ENCODE peak calls at places on chromosomes 4 and X, in four cellular contexts. N, Q, H and J are unnamed samples.
A peak's percentile ranks its signal among the peaks of the same experiment; 100 is the strongest.

GRCh38 chrX:103688949-103689348 is 2.5 kb upstream of the MORF4L2 start:
- DNase-seq in H (no peak), N (no peak), Q (no peak), J (peak; percentile 58)

GRCh38 chr4:56307423-56307822 is 79.9 kb downstream of the AASDH start:
- DNase-seq in Q (no peak), H (no peak), N (peak; percentile 97), J (no peak)

GRCh38 chrX:1450381-1451161 is 2.1 kb downstream of the ASMTL start:
- DNase-seq in N (no peak), H (no peak), Q (no peak), J (no peak)

GRCh38 chrX:19549838-19550237 is 34.5 kb upstream of the MAP3K15 start:
- DNase-seq in H (no peak), Q (no peak), N (no peak), J (no peak)

GRCh38 chr4:121273191-121273590 is 107.6 kb downstream of the QRFPR start:
- DNase-seq in H (no peak), N (no peak), Q (no peak), J (no peak)

GRCh38 chr4:93502991-93503390 is 325.6 kb upstream of the ATOH1 start:
- DNase-seq in Q (no peak), N (no peak), H (no peak), J (no peak)

GRCh38 chr4:175891863-175892262 is 79.8 kb upstream of the GPM6A start:
- DNase-seq in Q (peak; percentile 41), H (peak; percentile 5), N (no peak), J (peak; percentile 60)

GRCh38 chrX:131279617-131280016 is 9.5 kb downstream of the IGSF1 start:
- DNase-seq in Q (no peak), N (no peak), H (no peak), J (no peak)

GRCh38 chr4:98657531-98658286 is 702 bp downstream of the TSPAN5 start:
- DNase-seq in H (no peak), Q (peak; percentile 27), N (no peak), J (peak; percentile 66)

GRCh38 chr4:2259036-2259540 is 2.8 kb downstream of the MXD4 start:
- DNase-seq in H (no peak), Q (no peak), N (no peak), J (no peak)
- H3K4me3 ChIP-seq in H (no peak overlapping the region), Q (no peak overlapping the region), N (no peak overlapping the region), J (peak overlapping the region; percentile 24)

DNA sequence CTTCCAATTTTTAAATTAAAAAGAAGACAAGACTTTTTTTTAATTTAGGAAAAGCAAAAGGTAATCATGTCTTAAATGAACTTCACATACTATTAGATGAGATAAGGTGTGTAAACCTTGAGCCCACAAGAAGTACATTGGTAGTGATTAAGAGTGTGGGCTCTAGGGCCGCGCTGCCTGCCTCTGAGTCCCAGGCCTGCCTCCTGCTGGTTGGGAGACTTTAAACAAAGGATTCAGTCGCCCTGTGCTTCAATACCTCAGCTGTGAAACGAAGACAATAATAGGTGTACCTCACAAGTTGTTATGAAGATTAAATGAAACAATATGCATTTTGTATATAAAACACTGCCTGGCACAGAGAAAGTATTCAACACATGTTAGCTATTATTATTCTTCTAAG is 95.9 kb upstream of the MYOZ2 start:
- DNase-seq in Q (no peak), H (no peak), N (no peak), J (peak; percentile 20)
- TF ChIP-seq CTCF in Q (peak; percentile 26), H (no peak), N (no peak), J (peak; percentile 43)

GRCh38 chrX:80173261-80173660 is 158.7 kb downstream of the TBX22 start:
- DNase-seq in N (no peak), H (no peak), Q (no peak), J (no peak)
- H3K4me3 ChIP-seq in N (no peak overlapping the region), H (no peak overlapping the region), Q (no peak overlapping the region), J (no peak overlapping the region)

DNA sequence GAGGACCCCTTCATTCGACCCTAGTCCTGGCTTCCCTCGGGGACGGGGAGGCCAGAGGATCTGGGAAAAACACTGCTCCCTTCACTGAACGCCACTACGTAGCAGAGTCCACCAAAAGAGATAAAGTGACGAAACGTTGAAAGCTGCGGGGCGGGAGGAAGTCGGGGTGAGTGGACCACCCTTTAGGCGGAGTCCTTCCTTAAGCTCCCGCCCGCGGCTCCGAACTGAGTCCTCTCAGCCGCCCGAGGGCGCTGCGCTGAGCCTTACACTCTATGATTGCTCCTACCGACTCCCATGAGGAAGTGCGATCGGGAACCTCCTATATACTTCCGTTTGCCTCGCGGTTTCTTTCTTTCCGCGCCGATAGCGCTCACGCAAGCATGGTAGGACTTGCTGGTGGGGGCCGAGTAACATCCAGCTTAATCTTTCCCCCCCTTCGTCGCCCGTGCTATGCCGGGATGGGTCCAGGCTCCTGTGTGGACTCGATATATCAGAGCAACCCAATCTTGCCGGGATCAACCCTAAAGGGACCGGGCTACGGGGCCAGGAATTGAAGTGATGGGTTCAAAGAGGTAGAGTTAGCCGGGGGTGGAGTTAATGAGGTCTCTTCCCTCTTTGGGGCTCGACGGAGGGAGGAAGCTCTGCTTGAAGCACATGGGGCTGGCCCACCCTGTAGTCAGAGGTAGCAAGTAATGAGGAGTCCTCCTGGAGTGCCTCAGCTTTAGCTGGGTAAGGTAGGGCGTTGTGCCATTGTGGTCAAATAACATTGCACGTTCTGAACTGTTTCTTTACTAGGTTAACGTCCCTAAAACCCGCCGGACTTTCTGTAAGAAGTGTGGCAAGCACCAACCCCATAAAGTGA is at the start of gene RPL36A:
- DNase-seq in Q (peak; percentile 87), H (peak; percentile 52), N (peak; percentile 71), J (peak; percentile 92)
- TF ChIP-seq CTCF in Q (peak; percentile 33), H (peak; percentile 78), N (peak; percentile 77), J (peak; percentile 79)

GRCh38 chr4:117134386-117134785 is 49.0 kb upstream of the TRAM1L1 start:
- DNase-seq in H (no peak), Q (peak; percentile 29), N (peak; percentile 88), J (peak; percentile 90)
- H3K4me3 ChIP-seq in H (no peak overlapping the region), Q (no peak overlapping the region), N (no peak overlapping the region), J (no peak overlapping the region)

GRCh38 chr4:131427000-131427399 is 1722.1 kb upstream of the PCDH10 start:
- DNase-seq in H (no peak), N (no peak), Q (no peak), J (peak; percentile 0)

GRCh38 chr4:131426023-131426758 is 1722.9 kb upstream of the PCDH10 start:
- DNase-seq in N (no peak), Q (no peak), H (no peak), J (no peak)

GRCh38 chr4:131430302-131430701 is 1718.8 kb upstream of the PCDH10 start:
- DNase-seq in H (no peak), Q (no peak), N (no peak), J (peak; percentile 0)
- TF ChIP-seq CTCF in H (no peak), Q (no peak), N (no peak), J (no peak)

DNA sequence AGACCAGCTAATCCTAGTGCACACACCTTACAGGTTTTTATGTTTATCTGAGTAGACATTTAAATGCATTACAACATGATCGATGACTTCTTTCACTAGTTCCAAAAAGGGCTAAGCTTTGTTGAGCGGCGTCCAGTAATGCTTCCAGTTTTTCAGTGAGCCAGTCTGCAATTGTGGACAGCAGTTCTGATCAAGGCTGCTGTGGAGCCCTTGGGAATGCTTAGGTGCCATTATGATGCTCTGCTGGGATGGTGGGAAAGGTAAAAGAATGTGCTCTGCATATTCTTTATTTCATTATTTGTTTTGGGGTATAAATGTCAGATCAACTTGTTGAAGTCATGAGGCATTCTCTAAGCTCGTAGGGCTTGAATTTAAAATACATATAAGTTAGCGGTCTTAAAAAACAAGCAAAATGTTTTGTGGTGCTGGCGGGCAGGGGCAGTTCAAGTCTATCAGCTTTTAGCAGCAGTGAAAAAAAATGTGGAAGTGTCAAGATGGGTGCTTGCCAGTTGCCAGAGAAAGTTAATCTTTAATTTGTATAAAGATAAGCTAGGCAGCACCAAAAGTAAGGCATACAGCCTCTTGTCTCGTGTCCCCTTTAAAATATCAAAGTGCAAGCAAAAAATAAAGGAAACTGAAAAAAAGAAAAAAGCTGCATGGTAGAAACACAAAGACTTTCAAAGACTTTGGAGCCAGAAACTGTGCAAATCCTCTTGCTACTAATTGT is 5.8 kb downstream of the MID1IP1 start:
- DNase-seq in N (no peak), Q (peak; percentile 17), H (no peak), J (no peak)
- H3K4me3 ChIP-seq in N (no peak overlapping the region), Q (no peak overlapping the region), H (no peak overlapping the region), J (no peak overlapping the region)

GRCh38 chr4:173025131-173025530 is 143.5 kb upstream of the GALNT7 start:
- DNase-seq in N (no peak), Q (peak; percentile 74), H (peak; percentile 42), J (peak; percentile 91)
- TF ChIP-seq CTCF in N (peak; percentile 60), Q (peak; percentile 62), H (peak; percentile 75), J (peak; percentile 79)